ENCODE peak calls at places on chromosomes 16 and 17, in four cellular contexts. J is NB4, L is endothelial cell of umbilical vein, X is K562. W is an unnamed sample.

GRCh38 chr17:71117461-71117860 is 948.1 kb downstream of the KCNJ2 start:
- DNase-seq in J (no peak), X (no peak), L (no peak), W (no peak)

GRCh38 chr16:78822509-78822908 is 723.1 kb downstream of the WWOX start:
- DNase-seq in L (no peak), J (no peak), X (no peak), W (no peak)

GRCh38 chr16:27226476-27226875 is 23.1 kb downstream of the KDM8 start:
- DNase-seq in J (no peak), L (no peak), X (no peak), W (no peak)

GRCh38 chr16:85927938-85928337 is 29.0 kb downstream of the IRF8 start:
- DNase-seq in L (no peak), X (no peak), J (peak; percentile 45), W (no peak)

GRCh38 chr16:84860383-84860782 is 40.6 kb downstream of the CRISPLD2 start:
- DNase-seq in J (no peak), X (no peak), L (no peak), W (no peak)

GRCh38 chr16:49608801-49609200 is 235.2 kb downstream of the C16orf78 start:
- DNase-seq in L (peak; percentile 38), J (peak; percentile 51), X (no peak), W (peak; percentile 21)

GRCh38 chr16:24686678-24687077 is 42.8 kb upstream of the TNRC6A start:
- DNase-seq in X (no peak), J (no peak), L (no peak), W (no peak)

GRCh38 chr16:11497851-11498289 is 88.8 kb downstream of the LITAF start:
- DNase-seq in X (no peak), J (peak; percentile 42), L (peak; percentile 44), W (peak; percentile 81)

GRCh38 chr16:28301620-28302019 is 9.3 kb downstream of the SBK1 start:
- DNase-seq in J (no peak), X (no peak), L (no peak), W (no peak)

GRCh38 chr17:40363480-40363838 is 1.1 kb downstream of the GJD3 start:
- DNase-seq in J (peak; percentile 53), L (peak; percentile 31), X (no peak), W (no peak)

GRCh38 chr16:80274576-80275191 is 266.1 kb upstream of the DYNLRB2 start:
- DNase-seq in X (no peak), L (no peak), J (no peak), W (no peak)
- TF ChIP-seq MYC in X (no peak), L (no peak), J (no peak), W (no peak)

GRCh38 chr17:42421479-42422332 is 1.4 kb downstream of the CAVIN1 start:
- DNase-seq in J (peak; percentile 35), L (peak; percentile 48), X (peak; percentile 71), W (no peak)

GRCh38 chr17:42423766-42424165 is 710 bp upstream of the CAVIN1 start:
- DNase-seq in J (no peak), L (no peak), X (no peak), W (no peak)

GRCh38 chr17:42424991-42425610 is 2.0 kb upstream of the CAVIN1 start:
- DNase-seq in J (no peak), X (peak; percentile 4), L (no peak), W (no peak)

GRCh38 chr17:42422958-42423712 is at the start of gene CAVIN1:
- DNase-seq in X (peak; percentile 98), J (no peak), L (peak; percentile 95), W (peak; percentile 99)

GRCh38 chr17:42422412-42422957 is 571 bp downstream of the CAVIN1 start:
- DNase-seq in X (peak; percentile 64), J (peak; percentile 21), L (no peak), W (peak; percentile 59)
- TF ChIP-seq MYC in X (no peak), J (no peak), L (no peak), W (no peak)

GRCh38 chr17:63804328-63804727 is 22.9 kb upstream of the PSMC5 start:
- DNase-seq in J (no peak), L (no peak), X (no peak), W (no peak)
- TF ChIP-seq MYC in J (no peak), L (no peak), X (no peak), W (no peak)

GRCh38 chr17:8656693-8657092 is 26.2 kb upstream of the MYH10 start:
- DNase-seq in X (no peak), J (no peak), L (no peak), W (no peak)

GRCh38 chr17:8650119-8650499 is 19.6 kb upstream of the MYH10 start:
- DNase-seq in J (no peak), X (no peak), L (no peak), W (no peak)

GRCh38 chr17:8658800-8659199 is 28.3 kb upstream of the MYH10 start:
- DNase-seq in J (no peak), L (no peak), X (no peak), W (no peak)

GRCh38 chr17:8651013-8651412 is 20.5 kb upstream of the MYH10 start:
- DNase-seq in J (no peak), L (no peak), X (peak; percentile 14), W (no peak)

GRCh38 chr17:8654822-8655221 is 24.3 kb upstream of the MYH10 start:
- DNase-seq in J (no peak), L (no peak), X (no peak), W (no peak)
- TF ChIP-seq MYC in J (no peak), L (no peak), X (no peak), W (no peak)

GRCh38 chr16:14284371-14284770 is 213.3 kb downstream of the MRTFB start:
- DNase-seq in L (no peak), J (no peak), X (no peak), W (no peak)

GRCh38 chr16:14285542-14286380 is 214.6 kb downstream of the MRTFB start:
- DNase-seq in J (peak; percentile 96), X (peak; percentile 90), L (peak; percentile 92), W (peak; percentile 93)

GRCh38 chr16:14286381-14287230 is 215.5 kb downstream of the MRTFB start:
- DNase-seq in J (no peak), L (peak; percentile 46), X (no peak), W (no peak)

GRCh38 chr16:14283786-14284185 is 212.7 kb downstream of the MRTFB start:
- DNase-seq in X (no peak), J (no peak), L (no peak), W (no peak)

DNA sequence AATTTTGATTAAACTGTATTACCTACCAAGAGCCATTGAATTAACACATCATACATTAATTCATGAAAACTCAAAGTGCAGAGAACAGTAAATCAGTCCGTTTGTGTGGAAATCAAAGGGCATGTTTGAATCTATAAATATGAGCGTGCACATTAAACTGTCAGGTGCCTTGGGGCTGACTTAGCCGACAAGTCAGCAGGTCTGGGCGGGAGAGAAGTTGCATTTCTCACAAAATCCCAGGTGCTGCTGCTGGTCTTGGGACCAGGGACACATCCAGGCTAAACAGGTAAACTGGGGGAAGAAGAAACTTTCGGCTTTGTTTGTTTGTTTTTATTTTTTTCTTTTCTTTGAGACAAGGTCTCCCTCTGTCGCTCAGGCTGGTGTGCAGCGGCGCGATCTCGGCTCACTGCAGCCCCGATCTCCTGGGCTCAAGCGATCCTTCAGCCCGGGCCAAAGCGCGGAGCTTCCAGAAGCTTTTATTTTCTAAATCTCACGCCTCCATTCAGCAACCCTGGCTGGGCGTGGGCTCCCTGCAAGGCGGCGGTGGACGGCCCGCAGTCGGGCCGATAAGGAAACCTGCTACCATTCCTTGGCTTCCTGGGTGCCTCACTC is 213.9 kb downstream of the MRTFB start:
- DNase-seq in L (peak; percentile 76), J (no peak), X (no peak), W (peak; percentile 55)
- TF ChIP-seq MYC in L (no peak), J (no peak), X (no peak), W (no peak)

GRCh38 chr17:63151981-63152523 is 186.0 kb downstream of the TANC2 start:
- DNase-seq in J (no peak), L (no peak), X (no peak), W (no peak)
- TF ChIP-seq MYC in J (no peak), L (no peak), X (no peak), W (no peak)

GRCh38 chr16:4008116-4008515 is 108.1 kb downstream of the ADCY9 start:
- DNase-seq in X (no peak), L (no peak), J (no peak), W (no peak)

GRCh38 chr16:4010225-4011158 is 105.8 kb downstream of the ADCY9 start:
- DNase-seq in L (peak; percentile 16), X (no peak), J (no peak), W (no peak)

GRCh38 chr16:4009177-4009576 is 107.1 kb downstream of the ADCY9 start:
- DNase-seq in X (no peak), J (no peak), L (no peak), W (no peak)

GRCh38 chr16:4011940-4012629 is 104.2 kb downstream of the ADCY9 start:
- DNase-seq in L (no peak), J (no peak), X (no peak), W (no peak)

GRCh38 chr16:4011225-4011939 is 104.9 kb downstream of the ADCY9 start:
- DNase-seq in X (no peak), J (peak; percentile 85), L (peak; percentile 65), W (no peak)
- TF ChIP-seq MYC in X (no peak), J (no peak), L (no peak), W (no peak)

DNA sequence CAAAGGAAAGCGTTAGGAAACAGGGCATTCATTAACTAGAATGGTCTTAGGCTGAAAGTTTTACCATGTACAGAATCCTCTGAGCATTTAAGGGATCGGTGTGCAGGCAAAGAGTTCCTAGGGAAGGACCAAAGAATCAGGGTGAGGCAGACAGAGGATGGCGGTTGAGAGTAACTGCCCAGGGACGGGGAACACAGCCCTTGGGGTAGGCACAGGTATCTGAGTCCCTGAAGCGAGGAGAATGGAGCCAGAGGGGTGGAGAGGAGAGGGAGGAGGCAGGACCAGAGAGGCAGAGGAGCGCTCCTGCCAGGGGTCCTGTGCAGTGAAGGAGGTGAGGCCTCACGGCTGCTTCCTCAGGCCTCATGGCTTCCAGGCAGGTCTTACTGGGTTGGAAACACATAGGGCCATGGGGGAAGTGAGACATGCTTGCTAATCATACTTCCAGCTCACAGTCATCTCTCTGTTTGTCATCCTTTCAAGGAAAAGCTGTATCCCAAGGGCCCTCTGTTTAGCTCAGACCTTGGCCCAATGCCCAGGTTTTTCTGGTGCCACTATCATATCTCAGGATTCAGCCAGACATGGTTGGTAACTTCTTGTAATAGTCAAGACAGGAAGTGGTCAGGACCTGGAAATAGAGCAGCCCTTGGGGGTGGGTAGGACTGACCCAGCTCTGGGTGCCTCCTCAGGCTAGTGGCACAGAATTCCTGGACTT is 13.8 kb upstream of the ITGB3 start:
- DNase-seq in J (peak; percentile 80), X (peak; percentile 72), L (peak; percentile 99), W (peak; percentile 50)
- TF ChIP-seq MYC in J (no peak), X (no peak), L (peak; percentile 90), W (no peak)

DNA sequence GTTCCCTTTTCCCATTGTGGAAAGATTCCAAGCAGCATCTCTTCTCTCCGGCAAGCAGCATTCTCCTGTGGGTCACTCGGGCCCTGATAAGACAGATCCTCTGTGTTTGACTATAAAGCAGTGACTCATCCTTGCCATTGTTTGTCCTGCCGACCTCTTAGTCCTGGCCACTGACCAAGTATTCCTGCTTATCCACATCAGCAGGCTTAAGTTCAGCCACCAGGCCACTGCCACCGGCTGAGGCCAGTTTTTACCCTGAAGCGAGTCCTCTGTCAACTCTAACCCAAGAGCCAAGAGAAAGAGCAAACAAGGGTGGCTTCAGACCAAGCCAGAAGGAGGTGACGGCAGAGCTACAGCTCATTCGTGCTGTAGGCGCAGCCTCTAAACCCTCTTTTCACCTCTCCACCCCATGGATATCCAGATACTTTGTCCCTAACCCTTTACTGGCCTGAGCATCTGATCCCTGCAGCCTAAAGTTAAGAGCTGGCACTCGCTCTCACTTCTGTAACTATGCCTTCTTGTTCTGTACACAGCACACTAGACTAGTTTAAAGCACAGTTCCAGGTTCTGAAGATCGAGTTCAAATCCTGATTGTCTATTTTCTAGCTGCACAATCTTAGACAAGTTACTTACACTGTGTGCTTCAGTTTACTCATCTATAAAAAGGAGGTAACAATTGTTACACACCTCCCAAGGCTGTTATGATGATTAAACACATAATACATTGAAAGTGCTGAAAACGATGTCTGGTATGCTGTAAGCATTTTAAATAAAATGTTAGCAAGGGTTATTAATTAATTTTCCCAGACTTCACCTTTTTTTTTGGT is 31.0 kb downstream of the SOX9 start:
- DNase-seq in J (no peak), L (no peak), X (peak; percentile 19), W (peak; percentile 99)
- TF ChIP-seq MYC in J (no peak), L (no peak), X (no peak), W (no peak)

W was measured in A549.